ENCODE peak calls at places on chromosomes 12 and 14, in six cellular contexts. W, Q, K, M, Z and H are unnamed samples. For H3K27me3, the result is how much of the 10 kb centered on the place peaks cover.

GRCh38 chr14:77286554-77286953 is 15.5 kb upstream of the NGB start:
- DNase-seq in M (no peak), Z (no peak), K (no peak), Q (no peak), W (no peak), H (no peak)

GRCh38 chr14:90168425-90169105 is 87.8 kb upstream of the PSMC1 start:
- DNase-seq in K (no peak), W (no peak), Z (no peak), Q (no peak), M (no peak), H (no peak)

GRCh38 chr12:57522887-57523705 is 472 bp downstream of the MBD6 start:
- DNase-seq in K (peak), Q (no peak), Z (peak), M (no peak), W (no peak), H (no peak)

GRCh38 chr12:119725523-119725922 is 57.6 kb downstream of the PRKAB1 start:
- DNase-seq in K (no peak), W (no peak), M (no peak), Z (no peak), Q (no peak), H (no peak)

GRCh38 chr14:25049127-25049558 is 804 bp downstream of the STXBP6 start:
- DNase-seq in W (no peak), Z (peak), K (no peak), Q (no peak), M (no peak), H (no peak)

GRCh38 chr12:120932058-120932457 is 27.9 kb upstream of the SPPL3 start:
- DNase-seq in K (no peak), Z (no peak), M (no peak), Q (no peak), W (no peak), H (no peak)

GRCh38 chr12:127507336-127507735 is 759.6 kb upstream of the TMEM132C start:
- DNase-seq in W (no peak), Q (no peak), M (no peak), Z (no peak), K (no peak), H (no peak)

GRCh38 chr14:31206536-31207286 is 882 bp downstream of the HECTD1 start:
- DNase-seq in Q (no peak), K (peak), Z (peak), M (no peak), W (peak), H (no peak)

GRCh38 chr12:95191060-95191696 is 26.1 kb downstream of the FGD6 start:
- DNase-seq in W (peak), M (no peak), Z (no peak), K (no peak), Q (no peak), H (no peak)

GRCh38 chr14:75258079-75258802 is 20.4 kb upstream of the FOS start:
- DNase-seq in Q (no peak), W (no peak), K (no peak), Z (no peak), M (no peak), H (no peak)

GRCh38 chr12:26614217-26614616 is 218.8 kb downstream of the ITPR2 start:
- DNase-seq in W (no peak), Q (peak), K (peak), Z (peak), M (no peak), H (peak)

GRCh38 chr12:8088574-8088973 is 6.5 kb downstream of the NECAP1 start:
- DNase-seq in K (no peak), Q (no peak), M (no peak), W (no peak), Z (no peak), H (no peak)

GRCh38 chr14:63787995-63788946 is 60.4 kb upstream of the SGPP1 start:
- DNase-seq in Q (no peak), Z (no peak), K (no peak), W (no peak), M (no peak), H (no peak)

GRCh38 chr14:65286443-65286842 is 126.1 kb upstream of the FUT8 start:
- DNase-seq in K (peak), Q (peak), Z (no peak), W (peak), M (no peak), H (no peak)

GRCh38 chr12:94012508-94013044 is 135.8 kb upstream of the PLXNC1 start:
- DNase-seq in Z (no peak), M (no peak), K (no peak), Q (no peak), W (no peak), H (no peak)

GRCh38 chr12:132886529-132887477 is 602 bp downstream of the CHFR start:
- DNase-seq in Z (no peak), M (no peak), K (no peak), Q (no peak), W (peak), H (no peak)

GRCh38 chr12:127600211-127600610 is 666.8 kb upstream of the TMEM132C start:
- DNase-seq in M (no peak), K (no peak), W (no peak), Z (no peak), Q (no peak), H (no peak)

GRCh38 chr14:99342204-99342603 is 70.2 kb upstream of the BCL11B start:
- DNase-seq in W (no peak), Q (no peak), K (no peak), M (no peak), Z (no peak), H (no peak)

GRCh38 chr14:61726772-61727658 is 31.7 kb downstream of the HIF1A start:
- DNase-seq in Q (no peak), Z (no peak), K (no peak), M (no peak), W (no peak), H (no peak)

GRCh38 chr14:66104486-66104885 is 381.7 kb upstream of the CCDC196 start:
- DNase-seq in Q (no peak), W (no peak), M (no peak), Z (no peak), K (peak), H (no peak)

GRCh38 chr12:40650038-40650704 is 42.1 kb upstream of the CNTN1 start:
- DNase-seq in Q (no peak), K (no peak), M (no peak), Z (no peak), W (no peak), H (peak)

GRCh38 chr12:25677180-25677937 is 124.3 kb upstream of the LMNTD1 start:
- DNase-seq in M (no peak), Q (no peak), Z (no peak), W (no peak), K (no peak), H (no peak)

GRCh38 chr12:1332327-1332726 is 262.1 kb downstream of the FBXL14 start:
- DNase-seq in W (peak), M (no peak), K (no peak), Q (peak), Z (no peak), H (no peak)

GRCh38 chr12:59780605-59781135 is 184.8 kb downstream of the SLC16A7 start:
- DNase-seq in Z (no peak), K (no peak), M (no peak), Q (peak), W (peak), H (peak)

GRCh38 chr12:52600941-52601481 is at the start of gene KRT72:
- DNase-seq in W (no peak), Z (peak), Q (no peak), M (no peak), K (no peak), H (no peak)

GRCh38 chr14:77027538-77028383 is 747 bp downstream of the IRF2BPL start:
- DNase-seq in M (no peak), Z (peak), Q (no peak), W (no peak), K (peak), H (no peak)

DNA sequence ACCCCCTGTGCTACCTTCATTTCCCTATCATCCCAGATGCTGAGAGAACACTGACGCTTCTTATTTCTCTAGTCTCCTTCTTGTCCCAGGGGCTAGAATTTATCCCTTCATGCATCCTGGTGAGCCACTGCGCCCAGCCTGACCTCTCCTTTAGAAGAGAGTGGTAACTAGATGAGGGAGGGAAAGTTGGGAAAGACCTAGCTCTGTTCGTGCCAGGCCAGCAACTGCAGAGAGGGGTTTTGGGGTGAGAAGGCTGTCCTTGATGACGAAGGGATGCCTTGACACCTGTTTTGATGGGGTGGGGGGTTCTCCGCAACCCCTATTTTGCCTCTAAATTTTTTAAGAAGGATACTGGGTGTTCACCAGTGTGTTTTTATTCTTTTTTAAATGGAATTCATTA is 6.9 kb upstream of the MMP19 start:
- DNase-seq in Z (no peak), K (no peak), M (no peak), W (no peak), Q (no peak), H (no peak)
- TF ChIP-seq YY1 in Z (no peak), K (no peak), M (no peak), W (no peak), Q (no peak), H (no peak)

DNA sequence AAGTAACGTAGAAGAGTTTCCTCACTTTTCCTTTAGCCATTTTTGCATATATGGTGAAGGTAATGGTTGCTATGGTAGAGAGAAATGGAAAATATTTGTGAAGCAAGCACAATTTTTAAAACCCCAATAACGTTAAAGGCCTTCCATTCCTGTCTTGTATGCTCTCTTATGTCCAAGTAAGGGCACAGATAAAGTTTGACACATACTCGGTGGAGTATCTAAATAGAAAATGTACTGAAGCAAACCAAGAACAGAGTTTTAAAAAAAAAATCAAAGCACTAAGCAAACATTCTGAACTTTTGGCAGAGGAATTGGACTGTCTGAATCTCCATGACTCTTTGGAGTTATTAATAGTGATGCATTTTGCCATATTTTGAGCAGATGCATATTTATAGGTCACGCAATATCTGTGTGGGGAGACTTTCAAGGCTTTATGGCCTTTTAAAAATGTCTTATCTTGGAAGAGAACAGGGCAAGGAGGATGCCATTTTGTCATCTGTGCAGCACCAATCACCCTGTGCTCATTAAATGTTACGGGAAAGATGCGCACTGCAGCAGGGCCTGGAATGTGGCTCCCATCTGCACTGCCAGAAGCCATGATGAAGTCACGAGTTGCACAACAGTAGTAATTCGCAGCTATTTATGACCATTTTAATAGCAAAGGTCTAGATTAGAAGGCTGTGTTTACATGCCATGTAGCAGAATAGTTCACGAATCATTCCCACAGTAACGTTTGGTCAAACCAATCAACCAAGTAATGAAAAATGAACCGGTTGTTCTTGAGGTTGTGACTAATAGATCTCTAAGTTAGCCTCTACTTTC is 23.3 kb upstream of the AMIGO2 start:
- DNase-seq in K (no peak), Q (no peak), W (no peak), Z (no peak), M (no peak), H (no peak)
- TF ChIP-seq ZNF274 in K (no peak), Q (no peak), W (no peak), Z (no peak), M (no peak), H (no peak)

GRCh38 chr12:3144495-3144894 is 67.3 kb downstream of the TSPAN9 start:
- DNase-seq in M (no peak), K (no peak), Z (no peak), W (no peak), Q (no peak), H (no peak)

GRCh38 chr12:3148366-3149000 is 71.3 kb downstream of the TSPAN9 start:
- DNase-seq in M (no peak), Q (no peak), Z (no peak), K (no peak), W (no peak), H (no peak)

GRCh38 chr12:3147260-3147659 is 70.1 kb downstream of the TSPAN9 start:
- DNase-seq in W (no peak), Q (no peak), K (no peak), Z (no peak), M (no peak), H (no peak)

GRCh38 chr12:3145036-3145435 is 67.9 kb downstream of the TSPAN9 start:
- DNase-seq in Q (no peak), K (no peak), M (no peak), W (no peak), Z (no peak), H (no peak)

DNA sequence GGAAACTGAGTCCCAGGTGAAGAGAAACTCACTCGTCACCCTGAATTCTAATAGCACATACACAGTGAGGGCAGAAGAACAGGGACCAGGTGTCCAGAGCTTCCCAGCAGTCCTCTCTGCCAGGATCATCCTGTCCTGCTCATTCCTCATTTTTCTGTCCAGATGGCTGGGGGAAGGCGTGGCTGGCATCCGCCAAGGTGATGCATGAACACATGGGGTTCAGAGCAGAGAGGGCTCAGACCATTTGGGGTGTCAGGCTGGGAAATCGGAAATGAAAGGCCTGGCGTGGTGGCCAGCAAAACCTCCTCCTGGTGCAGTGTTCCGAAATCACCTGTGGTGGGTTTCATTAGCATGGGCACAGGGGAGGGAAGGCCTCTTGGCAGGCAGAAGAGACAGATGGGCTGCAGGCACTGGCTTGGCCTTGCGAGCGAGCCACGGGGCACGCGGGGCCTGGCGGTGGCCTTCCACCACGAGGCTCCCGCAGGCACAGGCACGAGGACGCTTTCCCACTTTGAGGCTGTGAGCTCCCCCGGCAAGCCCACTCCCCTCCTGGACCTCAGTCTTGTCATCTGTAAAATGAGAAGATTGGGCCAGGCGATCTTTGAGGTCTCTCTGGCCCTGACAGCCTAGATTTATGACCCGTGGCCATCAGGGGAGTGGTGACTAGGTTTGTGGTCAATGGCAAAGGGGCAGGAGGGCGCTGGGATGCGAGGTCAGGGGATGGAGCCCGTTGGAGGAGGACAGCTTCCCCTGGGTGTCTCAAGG is 68.5 kb downstream of the TSPAN9 start:
- DNase-seq in K (no peak), Q (no peak), Z (no peak), M (no peak), W (no peak), H (no peak)
- H3K27me3 ChIP-seq in K (under half), Q (under half), Z (under half), M (under half), W (under half), H (under half)

GRCh38 chr14:37416264-37416663 is 178.8 kb downstream of the FOXA1 start:
- DNase-seq in M (no peak), Z (no peak), W (no peak), K (no peak), Q (no peak), H (no peak)

GRCh38 chr14:37417151-37417550 is 177.9 kb downstream of the FOXA1 start:
- DNase-seq in W (no peak), M (no peak), Z (no peak), K (no peak), Q (no peak), H (no peak)

GRCh38 chr14:37411079-37411735 is 183.8 kb downstream of the FOXA1 start:
- DNase-seq in Q (no peak), M (no peak), K (no peak), W (no peak), Z (no peak), H (no peak)

GRCh38 chr14:37413504-37414003 is 181.5 kb downstream of the FOXA1 start:
- DNase-seq in W (peak), M (no peak), Z (no peak), Q (no peak), K (no peak), H (no peak)

DNA sequence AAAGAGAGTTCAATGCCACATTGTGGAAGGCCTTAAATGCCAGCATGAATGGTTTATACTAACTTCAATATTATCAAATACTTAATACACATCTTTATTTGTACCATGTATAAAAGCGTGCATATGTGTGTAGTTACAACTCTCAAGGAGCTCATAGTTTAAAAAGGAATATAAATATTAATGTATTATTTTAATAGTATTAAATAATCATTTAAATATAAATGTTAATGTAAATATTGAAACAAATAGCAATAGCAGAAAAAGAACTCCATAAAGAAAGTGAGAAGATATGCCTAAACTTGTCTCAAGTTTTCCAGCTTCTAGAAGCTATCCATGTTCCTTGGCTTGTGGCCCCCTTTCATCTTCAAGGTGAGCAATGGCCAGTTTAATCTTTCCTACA is 182.0 kb downstream of the FOXA1 start:
- DNase-seq in W (no peak), Q (no peak), Z (no peak), K (no peak), M (no peak), H (no peak)
- TF ChIP-seq YY1 in W (no peak), Q (no peak), Z (no peak), K (no peak), M (no peak), H (no peak)

GRCh38 chr14:103808403-103809001 is 38.9 kb downstream of the PPP1R13B start:
- DNase-seq in W (peak), K (peak), Z (peak), M (no peak), Q (peak), H (peak)
- TF ChIP-seq ZNF274 in W (no peak), K (no peak), Z (no peak), M (no peak), Q (no peak), H (no peak)

GRCh38 chr14:104868811-104869572 is 3.9 kb downstream of the CEP170B start:
- DNase-seq in Z (peak), K (no peak), Q (no peak), W (no peak), M (no peak), H (no peak)
- H3K27me3 ChIP-seq in Z (under half), K (under half), Q (under half), W (under half), M (under half), H (under half)